ENCODE peak calls at places on chromosomes 6 and 20, in ten cellular contexts. Q is esophagus squamous epithelium, Z is MM.1S, U is Caco-2, V is dorsolateral prefrontal cortex, S is ovary, X is HCT116, B is cardiac fibroblast, G is A549, O is B cell. P is an unnamed sample.

GRCh38 chr6:42100029-42100901 is 42.2 kb downstream of the C6orf132 start:
- DNase-seq in V (no peak), B (peak; percentile 78), G (no peak), U (no peak), Z (no peak), S (no peak), O (no peak), X (no peak), Q (no peak), P (no peak)

GRCh38 chr6:33415831-33416230 is 2.1 kb downstream of the CUTA start:
- DNase-seq in U (no peak), G (no peak), V (no peak), S (no peak), Z (no peak), Q (no peak), B (no peak), X (no peak), O (no peak), P (no peak)

GRCh38 chr6:108118791-108119211 is 44.3 kb upstream of the OSTM1 start:
- DNase-seq in Z (no peak), Q (no peak), O (no peak), U (no peak), S (no peak), X (no peak), G (no peak), V (no peak), B (no peak), P (peak; percentile 59)

GRCh38 chr6:38018755-38019165 is 199.2 kb downstream of the ZFAND3 start:
- DNase-seq in V (no peak), O (no peak), S (no peak), X (no peak), G (no peak), U (peak; percentile 5), Q (no peak), Z (no peak), B (no peak), P (no peak)

GRCh38 chr6:150241751-150242150 is 98.9 kb downstream of the PPP1R14C start:
- DNase-seq in B (no peak), Z (no peak), V (no peak), X (no peak), G (no peak), Q (no peak), S (no peak), O (no peak), U (no peak), P (peak; percentile 28)

GRCh38 chr20:52948491-52948890 is 23.7 kb upstream of the TSHZ2 start:
- DNase-seq in U (no peak), X (no peak), G (no peak), Z (no peak), V (no peak), B (peak; percentile 21), S (no peak), O (no peak), Q (no peak), P (no peak)

GRCh38 chr6:32888576-32888975 is 34.6 kb downstream of the PSMB9 start:
- DNase-seq in V (no peak), O (no peak), Q (no peak), U (no peak), G (no peak), X (no peak), B (no peak), Z (no peak), S (no peak), P (no peak)

GRCh38 chr20:11356061-11356460 is 561.6 kb upstream of the BTBD3 start:
- DNase-seq in B (no peak), Q (no peak), U (no peak), S (no peak), Z (no peak), X (no peak), G (no peak), O (no peak), V (no peak), P (no peak)

GRCh38 chr20:46649965-46650542 is 1.2 kb downstream of the SLC13A3 start:
- DNase-seq in U (no peak), B (no peak), O (no peak), Z (no peak), X (no peak), V (no peak), G (no peak), Q (no peak), S (no peak), P (no peak)

GRCh38 chr6:117918454-117918853 is 11.4 kb downstream of the SLC35F1 start:
- DNase-seq in G (no peak), B (no peak), Z (no peak), S (no peak), O (no peak), X (no peak), Q (no peak), V (no peak), U (no peak), P (no peak)

GRCh38 chr6:53244958-53245357 is 96.3 kb upstream of the GCM1 start:
- DNase-seq in V (no peak), U (no peak), Q (no peak), O (peak; percentile 90), Z (peak; percentile 58), G (no peak), B (no peak), X (no peak), S (no peak), P (peak; percentile 29)

GRCh38 chr6:101296184-101296583 is 97.3 kb upstream of the GRIK2 start:
- DNase-seq in O (no peak), X (no peak), B (peak; percentile 17), S (no peak), G (no peak), V (no peak), Z (no peak), Q (no peak), U (no peak), P (no peak)

GRCh38 chr20:49043000-49043399 is 3.1 kb upstream of the CSE1L start:
- DNase-seq in Q (no peak), X (no peak), Z (no peak), U (no peak), G (no peak), O (no peak), V (no peak), S (no peak), B (no peak), P (no peak)

GRCh38 chr20:49045440-49046086 is 549 bp upstream of the CSE1L start:
- DNase-seq in U (no peak), O (no peak), Z (no peak), X (no peak), V (peak; percentile 49), G (no peak), S (no peak), Q (no peak), B (peak; percentile 9), P (no peak)

DNA sequence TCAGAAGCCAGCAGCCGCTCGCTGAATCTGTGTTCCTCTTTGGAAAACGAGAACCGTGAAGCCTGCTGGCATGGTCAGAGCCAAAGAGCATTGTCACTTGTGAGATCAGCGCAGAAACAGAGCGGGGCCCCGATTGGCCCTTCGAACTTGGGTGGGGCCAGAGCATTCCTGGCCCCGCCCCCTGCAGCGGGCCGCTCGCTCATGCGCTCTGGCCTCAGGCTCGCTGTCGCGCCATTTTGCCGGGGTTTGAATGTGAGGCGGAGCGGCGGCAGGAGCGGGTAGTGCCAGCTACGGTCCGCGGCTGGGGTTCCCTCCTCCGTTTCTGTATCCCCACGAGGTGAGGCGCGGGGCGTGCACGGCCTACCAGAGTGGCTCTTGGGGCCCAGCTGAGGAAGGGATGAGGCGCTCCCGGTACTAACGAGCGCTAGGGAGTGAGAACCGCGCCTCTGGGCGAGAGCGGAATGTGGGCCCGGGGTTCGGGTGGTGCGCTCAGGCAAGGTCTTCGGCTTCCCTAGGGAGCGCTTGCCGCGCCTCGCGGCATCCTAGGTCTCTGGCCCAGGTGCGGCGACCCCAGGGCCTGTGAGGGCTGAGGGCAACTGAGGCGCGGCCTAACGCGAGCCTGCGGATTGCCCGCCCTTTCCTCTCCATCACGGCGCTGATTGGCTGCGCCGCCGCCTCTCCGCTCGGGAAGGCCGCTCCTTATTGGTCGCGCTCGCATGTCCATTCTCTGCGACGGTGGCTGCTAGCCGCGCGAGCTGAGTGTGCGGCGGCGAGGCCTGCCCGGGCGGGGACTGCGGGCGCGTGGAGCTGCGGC is at the start of gene CSE1L:
- DNase-seq in Z (peak; percentile 96), Q (peak; percentile 85), U (peak; percentile 100), V (peak; percentile 98), X (peak; percentile 87), S (peak; percentile 94), O (peak; percentile 95), B (peak; percentile 97), G (peak; percentile 92), P (peak; percentile 94)
- TF ChIP-seq CTCF in Z (no peak), Q (peak; percentile 46), U (no peak), V (peak; percentile 25), X (no peak), S (peak; percentile 70), O (no peak), B (no peak), G (no peak), P (no peak)

GRCh38 chr6:160344281-160344680 is 3.9 kb upstream of the SLC22A3 start:
- DNase-seq in O (no peak), X (no peak), B (no peak), U (no peak), G (no peak), Z (no peak), Q (no peak), S (no peak), V (no peak), P (no peak)
- TF ChIP-seq CTCF in O (no peak), X (no peak), B (no peak), U (no peak), G (no peak), Z (no peak), Q (no peak), S (no peak), V (no peak), P (no peak)

GRCh38 chr6:104766601-104767000 is 93.1 kb downstream of the HACE1 start:
- DNase-seq in G (no peak), U (no peak), S (no peak), O (no peak), V (no peak), B (no peak), Z (no peak), Q (no peak), X (no peak), P (no peak)

GRCh38 chr6:104768906-104769305 is 90.8 kb downstream of the HACE1 start:
- DNase-seq in Q (no peak), V (no peak), G (no peak), Z (no peak), B (no peak), U (no peak), S (no peak), O (no peak), X (no peak), P (no peak)

GRCh38 chr6:104771258-104771832 is 88.4 kb downstream of the HACE1 start:
- DNase-seq in G (peak; percentile 6), B (peak; percentile 67), U (no peak), V (no peak), X (no peak), S (no peak), Q (no peak), O (no peak), Z (peak; percentile 10), P (peak; percentile 15)
- TF ChIP-seq CTCF in G (peak; percentile 57), B (peak; percentile 36), U (peak; percentile 34), V (peak; percentile 74), X (peak; percentile 39), S (no peak), Q (peak; percentile 64), O (peak; percentile 57), Z (peak; percentile 58), P (no peak)

DNA sequence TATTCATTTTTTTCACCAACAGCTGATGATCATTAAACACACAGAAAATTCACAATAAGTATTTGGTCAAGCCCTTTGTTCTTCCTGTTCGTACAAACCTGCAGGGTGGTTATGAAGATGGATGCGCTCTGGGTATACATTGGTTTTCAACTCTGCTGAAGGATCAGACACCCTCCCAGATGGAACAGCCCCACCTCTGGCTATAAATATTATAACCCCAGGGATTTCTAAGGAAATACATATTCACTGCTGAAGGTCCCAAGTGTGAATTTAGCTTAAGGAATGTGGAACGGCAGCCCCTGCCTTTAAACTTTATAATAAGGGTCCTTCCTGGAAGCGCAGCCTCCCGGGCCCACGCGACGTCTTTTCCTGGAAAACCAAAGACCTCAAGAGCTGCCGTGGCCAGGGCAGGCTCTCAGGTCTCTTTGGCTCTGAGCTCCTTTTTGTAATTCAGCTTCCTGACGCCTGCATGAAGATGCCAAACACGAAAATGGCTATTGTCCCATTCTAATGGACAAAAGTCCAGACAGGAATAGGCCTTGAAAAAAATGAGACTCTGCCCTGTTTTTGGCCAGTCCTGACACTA is 172.4 kb upstream of the SSTR4 start:
- DNase-seq in V (no peak), U (no peak), S (no peak), Z (no peak), G (peak; percentile 54), X (no peak), B (no peak), Q (no peak), O (no peak), P (no peak)
- TF ChIP-seq CTCF in V (no peak), U (peak; percentile 6), S (no peak), Z (no peak), G (no peak), X (no peak), B (peak; percentile 14), Q (peak; percentile 19), O (no peak), P (no peak)